ENCODE peak calls at places on chromosomes 11 and 22, in seven cellular contexts. G, F, U, O, Q, K and B are unnamed samples.

GRCh38 chr11:63490551-63491239 is at the start of gene PLAAT5:
- DNase-seq in G (no peak), F (no peak), Q (no peak), K (peak; percentile 20), U (no peak), O (no peak), B (no peak)

GRCh38 chr22:50169774-50170341 is 673 bp upstream of the PANX2 start:
- DNase-seq in U (no peak), K (no peak), G (peak; percentile 65), Q (no peak), O (no peak), F (no peak), B (peak; percentile 67)

GRCh38 chr11:119316017-119316728 is 757 bp downstream of the MCAM start:
- DNase-seq in Q (peak; percentile 45), G (no peak), O (no peak), U (no peak), F (no peak), K (peak; percentile 66), B (peak; percentile 79)

GRCh38 chr22:37985050-37985585 is 763 bp upstream of the SOX10 start:
- DNase-seq in G (no peak), K (no peak), Q (no peak), O (no peak), U (no peak), F (no peak), B (no peak)

GRCh38 chr11:128290106-128290840 is 297.1 kb downstream of the ETS1 start:
- DNase-seq in U (peak; percentile 59), K (peak; percentile 50), G (peak; percentile 60), Q (peak; percentile 45), O (no peak), F (peak; percentile 71), B (peak; percentile 46)

GRCh38 chr22:31603081-31603525 is 58.9 kb downstream of the PISD start:
- DNase-seq in G (no peak), Q (no peak), U (no peak), O (peak; percentile 8), F (no peak), K (no peak), B (no peak)

GRCh38 chr11:62221498-62221897 is 13.0 kb downstream of the SCGB2A1 start:
- DNase-seq in Q (no peak), O (no peak), U (no peak), F (no peak), G (no peak), K (no peak), B (no peak)

GRCh38 chr11:14842002-14842401 is 50.0 kb downstream of the CYP2R1 start:
- DNase-seq in U (no peak), F (no peak), K (no peak), O (no peak), Q (no peak), G (no peak), B (no peak)

GRCh38 chr22:17742528-17742902 is 31.8 kb downstream of the BID start:
- DNase-seq in K (peak; percentile 63), Q (peak; percentile 51), O (no peak), F (peak; percentile 70), U (peak; percentile 71), G (peak; percentile 87), B (peak; percentile 75)

GRCh38 chr22:22753526-22754267 is 109.3 kb downstream of the GGTLC2 start:
- DNase-seq in O (no peak), K (peak; percentile 52), Q (peak; percentile 5), F (peak; percentile 63), G (peak; percentile 71), U (peak; percentile 54), B (no peak)

GRCh38 chr11:82960779-82961143 is 59.2 kb downstream of the DDIAS start:
- DNase-seq in U (no peak), Q (no peak), F (no peak), K (no peak), G (no peak), O (no peak), B (no peak)

GRCh38 chr11:422249-422656 is 7.5 kb upstream of the SIGIRR start:
- DNase-seq in U (no peak), K (peak; percentile 3), G (no peak), O (peak; percentile 23), F (no peak), Q (no peak), B (no peak)
- H3K4me3 ChIP-seq in U (no peak overlapping the region), K (no peak overlapping the region), G (no peak overlapping the region), O (no peak overlapping the region), F (no peak overlapping the region), Q (no peak overlapping the region), B (no peak overlapping the region)

DNA sequence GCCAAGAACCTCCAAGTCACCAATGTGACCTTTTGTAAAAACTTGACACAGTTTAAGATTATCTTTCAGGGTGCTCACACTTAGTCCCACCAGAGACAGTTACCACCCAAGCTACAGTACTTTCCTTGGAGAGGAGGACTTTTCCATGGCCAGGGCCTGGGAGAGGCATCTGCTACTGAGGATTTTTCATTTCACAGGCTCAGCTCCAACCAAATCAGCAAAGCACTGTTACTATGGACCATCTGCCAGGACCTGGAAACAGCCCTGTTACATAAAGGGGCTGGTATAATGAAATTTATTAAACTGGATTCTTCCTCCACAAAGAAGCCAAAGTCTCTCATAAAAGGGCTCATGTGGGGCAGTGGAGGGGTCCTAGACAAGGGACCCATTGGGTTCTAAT is 38.6 kb downstream of the SERGEF start:
- DNase-seq in F (no peak), K (no peak), G (no peak), U (no peak), Q (no peak), O (no peak), B (no peak)
- H3K27ac ChIP-seq in F (no peak overlapping the region), K (no peak overlapping the region), G (no peak overlapping the region), U (no peak overlapping the region), Q (no peak overlapping the region), O (no peak overlapping the region), B (no peak overlapping the region)

GRCh38 chr11:108206969-108207682 is 15.3 kb downstream of the NPAT start:
- DNase-seq in F (no peak), G (no peak), Q (no peak), K (no peak), O (no peak), U (no peak), B (no peak)
- H3K4me3 ChIP-seq in F (no peak overlapping the region), G (no peak overlapping the region), Q (no peak overlapping the region), K (no peak overlapping the region), O (no peak overlapping the region), U (no peak overlapping the region), B (no peak overlapping the region)

GRCh38 chr11:21410513-21410912 is 741.1 kb downstream of the NELL1 start:
- DNase-seq in K (no peak), G (no peak), F (no peak), U (no peak), O (no peak), Q (no peak), B (no peak)
- H3K27ac ChIP-seq in K (no peak overlapping the region), G (no peak overlapping the region), F (no peak overlapping the region), U (no peak overlapping the region), O (no peak overlapping the region), Q (no peak overlapping the region), B (no peak overlapping the region)